ENCODE peak calls at places on chromosomes 7 and 10, in five cellular contexts. W is PC-9, L is GM04504, R is GM20000, G is DMS79 treated with DMSO at 0.1 percent for 48 hours. J is an unnamed sample.

GRCh38 chr7:25009271-25009670 is 29.3 kb upstream of the OSBPL3 start:
- DNase-seq in R (no peak), L (peak; percentile 92), G (no peak), W (no peak), J (peak; percentile 91)

GRCh38 chr7:150379590-150380379 is 655 bp downstream of the ZNF775 start:
- DNase-seq in G (peak; percentile 27), L (no peak), R (no peak), W (no peak), J (no peak)

GRCh38 chr10:50326757-50327701 is 75.7 kb upstream of the ASAH2 start:
- DNase-seq in W (peak; percentile 52), G (no peak), L (peak; percentile 73), R (no peak), J (peak; percentile 59)

GRCh38 chr10:51937736-51938135 is 238.3 kb upstream of the CSTF2T start:
- DNase-seq in R (no peak), L (peak; percentile 39), W (no peak), G (no peak), J (peak; percentile 51)

GRCh38 chr10:132696204-132696603 is 89.7 kb downstream of the NKX6-2 start:
- DNase-seq in G (no peak), L (no peak), W (no peak), R (no peak), J (no peak)

GRCh38 chr7:24700446-24701044 is 56.7 kb downstream of the GSDME start:
- DNase-seq in G (peak; percentile 76), L (no peak), R (no peak), W (no peak), J (no peak)

GRCh38 chr7:155482511-155483183 is 24.7 kb downstream of the EN2 start:
- DNase-seq in G (no peak), R (no peak), L (no peak), W (no peak), J (no peak)

GRCh38 chr7:29277436-29278215 is 83.1 kb downstream of the CHN2 start:
- DNase-seq in L (no peak), W (no peak), G (no peak), R (no peak), J (no peak)

GRCh38 chr7:94698275-94698674 is 42.3 kb upstream of the SGCE start:
- DNase-seq in W (no peak), L (peak; percentile 32), G (no peak), R (no peak), J (peak; percentile 37)

GRCh38 chr10:16117305-16117695 is 257.0 kb upstream of the MINDY3 start:
- DNase-seq in W (no peak), G (no peak), L (no peak), R (no peak), J (no peak)

GRCh38 chr7:149776305-149776704 is 2.9 kb upstream of the ZNF467 start:
- DNase-seq in R (no peak), G (no peak), L (no peak), W (peak; percentile 56), J (no peak)

GRCh38 chr10:70510453-70510852 is 31.9 kb downstream of the PALD1 start:
- DNase-seq in G (no peak), W (no peak), L (no peak), R (no peak), J (no peak)

GRCh38 chr7:91953618-91954017 is 13.0 kb downstream of the AKAP9 start:
- DNase-seq in G (no peak), R (no peak), W (no peak), L (no peak), J (no peak)

GRCh38 chr10:116886772-116887171 is 37.5 kb downstream of the ENO4 start:
- DNase-seq in G (no peak), L (no peak), R (no peak), W (no peak), J (no peak)

GRCh38 chr7:46786221-46786951 is 795.5 kb downstream of the TNS3 start:
- DNase-seq in L (peak; percentile 28), R (no peak), W (peak; percentile 40), G (no peak), J (peak; percentile 57)

GRCh38 chr7:99447943-99448342 is 9.2 kb downstream of the CPSF4 start:
- DNase-seq in W (no peak), R (no peak), L (no peak), G (no peak), J (no peak)

GRCh38 chr10:70838270-70838669 is 22.5 kb downstream of the SGPL1 start:
- DNase-seq in R (no peak), L (no peak), W (no peak), G (no peak), J (no peak)